ENCODE peak calls at places on chromosomes 7 and 10, in nine cellular contexts. One of them, this sample, is unnamed.

GRCh38 chr10:113169853-113170455 is 219.9 kb downstream of the TCF7L2 start:
- DNase-seq in activated CD8-positive, alpha-beta memory T cell treated with anti-CD3 and anti-CD28 coated beads for 48 hours: no peak
- DNase-seq in C1 segment of cervical spinal cord: no peak
- DNase-seq in stimulated activated CD4-positive, alpha-beta T cell treated with anti-CD3 and anti-CD28 coated beads, Interleukin-12 subunit alpha, Interleukin-12 subunit beta, amount 100 ng/mL, for 24 hours: no peak
- DNase-seq in NCI-H1930: no peak
- DNase-seq in choroid plexus epithelial cell: no peak
- DNase-seq in nephron progenitor cell: no peak
- DNase-seq in germinal center: peak; percentile 20
- DNase-seq in EH: no peak
- DNase-seq in this sample: no peak

GRCh38 chr7:101258243-101258731 is 13.4 kb upstream of the FIS1 start:
- DNase-seq in activated CD8-positive, alpha-beta memory T cell treated with anti-CD3 and anti-CD28 coated beads for 48 hours: no peak
- DNase-seq in C1 segment of cervical spinal cord: no peak
- DNase-seq in stimulated activated CD4-positive, alpha-beta T cell treated with anti-CD3 and anti-CD28 coated beads, Interleukin-12 subunit alpha, Interleukin-12 subunit beta, amount 100 ng/mL, for 24 hours: no peak
- DNase-seq in NCI-H1930: no peak
- DNase-seq in choroid plexus epithelial cell: no peak
- DNase-seq in nephron progenitor cell: no peak
- DNase-seq in germinal center: no peak
- DNase-seq in EH: peak; percentile 41
- DNase-seq in this sample: no peak

GRCh38 chr10:129849853-129850252 is 114.2 kb downstream of the EBF3 start:
- DNase-seq in activated CD8-positive, alpha-beta memory T cell treated with anti-CD3 and anti-CD28 coated beads for 48 hours: no peak
- DNase-seq in C1 segment of cervical spinal cord: no peak
- DNase-seq in stimulated activated CD4-positive, alpha-beta T cell treated with anti-CD3 and anti-CD28 coated beads, Interleukin-12 subunit alpha, Interleukin-12 subunit beta, amount 100 ng/mL, for 24 hours: no peak
- DNase-seq in NCI-H1930: no peak
- DNase-seq in choroid plexus epithelial cell: no peak
- DNase-seq in nephron progenitor cell: no peak
- DNase-seq in germinal center: no peak
- DNase-seq in EH: no peak
- DNase-seq in this sample: no peak

GRCh38 chr7:121366852-121367431 is 29.2 kb downstream of the FAM3C start:
- DNase-seq in activated CD8-positive, alpha-beta memory T cell treated with anti-CD3 and anti-CD28 coated beads for 48 hours: no peak
- DNase-seq in C1 segment of cervical spinal cord: no peak
- DNase-seq in stimulated activated CD4-positive, alpha-beta T cell treated with anti-CD3 and anti-CD28 coated beads, Interleukin-12 subunit alpha, Interleukin-12 subunit beta, amount 100 ng/mL, for 24 hours: no peak
- DNase-seq in NCI-H1930: no peak
- DNase-seq in choroid plexus epithelial cell: peak; percentile 72
- DNase-seq in nephron progenitor cell: no peak
- DNase-seq in germinal center: peak; percentile 30
- DNase-seq in EH: peak; percentile 57
- DNase-seq in this sample: no peak

GRCh38 chr7:48105045-48105444 is 16.0 kb downstream of the UPP1 start:
- DNase-seq in activated CD8-positive, alpha-beta memory T cell treated with anti-CD3 and anti-CD28 coated beads for 48 hours: no peak
- DNase-seq in C1 segment of cervical spinal cord: no peak
- DNase-seq in stimulated activated CD4-positive, alpha-beta T cell treated with anti-CD3 and anti-CD28 coated beads, Interleukin-12 subunit alpha, Interleukin-12 subunit beta, amount 100 ng/mL, for 24 hours: no peak
- DNase-seq in NCI-H1930: no peak
- DNase-seq in choroid plexus epithelial cell: no peak
- DNase-seq in nephron progenitor cell: no peak
- DNase-seq in germinal center: no peak
- DNase-seq in EH: no peak
- DNase-seq in this sample: no peak

GRCh38 chr7:1659696-1660095 is 10.4 kb upstream of the ELFN1 start:
- DNase-seq in activated CD8-positive, alpha-beta memory T cell treated with anti-CD3 and anti-CD28 coated beads for 48 hours: no peak
- DNase-seq in C1 segment of cervical spinal cord: no peak
- DNase-seq in stimulated activated CD4-positive, alpha-beta T cell treated with anti-CD3 and anti-CD28 coated beads, Interleukin-12 subunit alpha, Interleukin-12 subunit beta, amount 100 ng/mL, for 24 hours: no peak
- DNase-seq in NCI-H1930: no peak
- DNase-seq in choroid plexus epithelial cell: peak; percentile 21
- DNase-seq in nephron progenitor cell: no peak
- DNase-seq in germinal center: no peak
- DNase-seq in EH: peak; percentile 93
- DNase-seq in this sample: no peak

GRCh38 chr10:79391231-79392019 is 44.2 kb downstream of the PPIF start:
- DNase-seq in activated CD8-positive, alpha-beta memory T cell treated with anti-CD3 and anti-CD28 coated beads for 48 hours: no peak
- DNase-seq in C1 segment of cervical spinal cord: no peak
- DNase-seq in stimulated activated CD4-positive, alpha-beta T cell treated with anti-CD3 and anti-CD28 coated beads, Interleukin-12 subunit alpha, Interleukin-12 subunit beta, amount 100 ng/mL, for 24 hours: no peak
- DNase-seq in NCI-H1930: no peak
- DNase-seq in choroid plexus epithelial cell: no peak
- DNase-seq in nephron progenitor cell: no peak
- DNase-seq in germinal center: no peak
- DNase-seq in EH: peak; percentile 54
- DNase-seq in this sample: peak; percentile 40

GRCh38 chr7:24914465-24914859 is 65.5 kb downstream of the OSBPL3 start:
- DNase-seq in activated CD8-positive, alpha-beta memory T cell treated with anti-CD3 and anti-CD28 coated beads for 48 hours: no peak
- DNase-seq in C1 segment of cervical spinal cord: no peak
- DNase-seq in stimulated activated CD4-positive, alpha-beta T cell treated with anti-CD3 and anti-CD28 coated beads, Interleukin-12 subunit alpha, Interleukin-12 subunit beta, amount 100 ng/mL, for 24 hours: no peak
- DNase-seq in NCI-H1930: no peak
- DNase-seq in choroid plexus epithelial cell: no peak
- DNase-seq in nephron progenitor cell: no peak
- DNase-seq in germinal center: no peak
- DNase-seq in EH: no peak
- DNase-seq in this sample: no peak

GRCh38 chr7:149285581-149285975 is 23.6 kb downstream of the ZNF783 start:
- DNase-seq in activated CD8-positive, alpha-beta memory T cell treated with anti-CD3 and anti-CD28 coated beads for 48 hours: no peak
- DNase-seq in C1 segment of cervical spinal cord: no peak
- DNase-seq in stimulated activated CD4-positive, alpha-beta T cell treated with anti-CD3 and anti-CD28 coated beads, Interleukin-12 subunit alpha, Interleukin-12 subunit beta, amount 100 ng/mL, for 24 hours: no peak
- DNase-seq in NCI-H1930: no peak
- DNase-seq in choroid plexus epithelial cell: peak; percentile 44
- DNase-seq in nephron progenitor cell: peak; percentile 52
- DNase-seq in germinal center: no peak
- DNase-seq in EH: peak; percentile 61
- DNase-seq in this sample: no peak

GRCh38 chr7:155864271-155864985 is 52.2 kb upstream of the SHH start:
- DNase-seq in activated CD8-positive, alpha-beta memory T cell treated with anti-CD3 and anti-CD28 coated beads for 48 hours: no peak
- DNase-seq in C1 segment of cervical spinal cord: no peak
- DNase-seq in stimulated activated CD4-positive, alpha-beta T cell treated with anti-CD3 and anti-CD28 coated beads, Interleukin-12 subunit alpha, Interleukin-12 subunit beta, amount 100 ng/mL, for 24 hours: no peak
- DNase-seq in NCI-H1930: no peak
- DNase-seq in choroid plexus epithelial cell: no peak
- DNase-seq in nephron progenitor cell: no peak
- DNase-seq in germinal center: no peak
- DNase-seq in EH: no peak
- DNase-seq in this sample: no peak

GRCh38 chr7:149304006-149304405 is 42.0 kb downstream of the ZNF783 start:
- DNase-seq in activated CD8-positive, alpha-beta memory T cell treated with anti-CD3 and anti-CD28 coated beads for 48 hours: no peak
- DNase-seq in C1 segment of cervical spinal cord: no peak
- DNase-seq in stimulated activated CD4-positive, alpha-beta T cell treated with anti-CD3 and anti-CD28 coated beads, Interleukin-12 subunit alpha, Interleukin-12 subunit beta, amount 100 ng/mL, for 24 hours: no peak
- DNase-seq in NCI-H1930: no peak
- DNase-seq in choroid plexus epithelial cell: no peak
- DNase-seq in nephron progenitor cell: no peak
- DNase-seq in germinal center: no peak
- DNase-seq in EH: no peak
- DNase-seq in this sample: no peak

GRCh38 chr10:95683966-95684365 is 9.8 kb downstream of the TCTN3 start:
- DNase-seq in activated CD8-positive, alpha-beta memory T cell treated with anti-CD3 and anti-CD28 coated beads for 48 hours: no peak
- DNase-seq in C1 segment of cervical spinal cord: no peak
- DNase-seq in stimulated activated CD4-positive, alpha-beta T cell treated with anti-CD3 and anti-CD28 coated beads, Interleukin-12 subunit alpha, Interleukin-12 subunit beta, amount 100 ng/mL, for 24 hours: no peak
- DNase-seq in NCI-H1930: no peak
- DNase-seq in choroid plexus epithelial cell: no peak
- DNase-seq in nephron progenitor cell: no peak
- DNase-seq in germinal center: no peak
- DNase-seq in EH: no peak
- DNase-seq in this sample: no peak

GRCh38 chr7:3791327-3791726 is 490.3 kb downstream of the SDK1 start:
- DNase-seq in activated CD8-positive, alpha-beta memory T cell treated with anti-CD3 and anti-CD28 coated beads for 48 hours: no peak
- DNase-seq in C1 segment of cervical spinal cord: no peak
- DNase-seq in stimulated activated CD4-positive, alpha-beta T cell treated with anti-CD3 and anti-CD28 coated beads, Interleukin-12 subunit alpha, Interleukin-12 subunit beta, amount 100 ng/mL, for 24 hours: no peak
- DNase-seq in NCI-H1930: no peak
- DNase-seq in choroid plexus epithelial cell: no peak
- DNase-seq in nephron progenitor cell: no peak
- DNase-seq in germinal center: no peak
- DNase-seq in EH: no peak
- DNase-seq in this sample: no peak

GRCh38 chr7:136026209-136026608 is 49.0 kb upstream of the MTPN start:
- DNase-seq in activated CD8-positive, alpha-beta memory T cell treated with anti-CD3 and anti-CD28 coated beads for 48 hours: no peak
- DNase-seq in C1 segment of cervical spinal cord: no peak
- DNase-seq in stimulated activated CD4-positive, alpha-beta T cell treated with anti-CD3 and anti-CD28 coated beads, Interleukin-12 subunit alpha, Interleukin-12 subunit beta, amount 100 ng/mL, for 24 hours: no peak
- DNase-seq in NCI-H1930: no peak
- DNase-seq in choroid plexus epithelial cell: no peak
- DNase-seq in nephron progenitor cell: no peak
- DNase-seq in germinal center: no peak
- DNase-seq in EH: no peak
- DNase-seq in this sample: no peak

GRCh38 chr7:39754326-39755120 is 131.2 kb downstream of the RALA start:
- DNase-seq in activated CD8-positive, alpha-beta memory T cell treated with anti-CD3 and anti-CD28 coated beads for 48 hours: no peak
- DNase-seq in C1 segment of cervical spinal cord: no peak
- DNase-seq in stimulated activated CD4-positive, alpha-beta T cell treated with anti-CD3 and anti-CD28 coated beads, Interleukin-12 subunit alpha, Interleukin-12 subunit beta, amount 100 ng/mL, for 24 hours: no peak
- DNase-seq in NCI-H1930: no peak
- DNase-seq in choroid plexus epithelial cell: peak; percentile 42
- DNase-seq in nephron progenitor cell: peak; percentile 38
- DNase-seq in germinal center: no peak
- DNase-seq in EH: peak; percentile 83
- DNase-seq in this sample: no peak

GRCh38 chr7:22109761-22110160 is 164.1 kb upstream of the CDCA7L start:
- DNase-seq in activated CD8-positive, alpha-beta memory T cell treated with anti-CD3 and anti-CD28 coated beads for 48 hours: no peak
- DNase-seq in C1 segment of cervical spinal cord: peak; percentile 41
- DNase-seq in stimulated activated CD4-positive, alpha-beta T cell treated with anti-CD3 and anti-CD28 coated beads, Interleukin-12 subunit alpha, Interleukin-12 subunit beta, amount 100 ng/mL, for 24 hours: no peak
- DNase-seq in NCI-H1930: no peak
- DNase-seq in choroid plexus epithelial cell: peak; percentile 72
- DNase-seq in nephron progenitor cell: peak; percentile 48
- DNase-seq in germinal center: no peak
- DNase-seq in EH: peak; percentile 36
- DNase-seq in this sample: no peak

GRCh38 chr10:31581741-31582323 is 262.8 kb downstream of the ZEB1 start:
- DNase-seq in activated CD8-positive, alpha-beta memory T cell treated with anti-CD3 and anti-CD28 coated beads for 48 hours: no peak
- DNase-seq in C1 segment of cervical spinal cord: no peak
- DNase-seq in stimulated activated CD4-positive, alpha-beta T cell treated with anti-CD3 and anti-CD28 coated beads, Interleukin-12 subunit alpha, Interleukin-12 subunit beta, amount 100 ng/mL, for 24 hours: no peak
- DNase-seq in NCI-H1930: no peak
- DNase-seq in choroid plexus epithelial cell: no peak
- DNase-seq in nephron progenitor cell: no peak
- DNase-seq in germinal center: no peak
- DNase-seq in EH: no peak
- DNase-seq in this sample: no peak

GRCh38 chr7:51606601-51607154 is 290.1 kb upstream of the COBL start:
- DNase-seq in activated CD8-positive, alpha-beta memory T cell treated with anti-CD3 and anti-CD28 coated beads for 48 hours: no peak
- DNase-seq in C1 segment of cervical spinal cord: no peak
- DNase-seq in stimulated activated CD4-positive, alpha-beta T cell treated with anti-CD3 and anti-CD28 coated beads, Interleukin-12 subunit alpha, Interleukin-12 subunit beta, amount 100 ng/mL, for 24 hours: no peak
- DNase-seq in NCI-H1930: no peak
- DNase-seq in choroid plexus epithelial cell: no peak
- DNase-seq in nephron progenitor cell: no peak
- DNase-seq in germinal center: no peak
- DNase-seq in EH: no peak
- DNase-seq in this sample: no peak

GRCh38 chr10:28087675-28088351 is 88.9 kb upstream of the ODAD2 start:
- DNase-seq in activated CD8-positive, alpha-beta memory T cell treated with anti-CD3 and anti-CD28 coated beads for 48 hours: no peak
- DNase-seq in C1 segment of cervical spinal cord: no peak
- DNase-seq in stimulated activated CD4-positive, alpha-beta T cell treated with anti-CD3 and anti-CD28 coated beads, Interleukin-12 subunit alpha, Interleukin-12 subunit beta, amount 100 ng/mL, for 24 hours: no peak
- DNase-seq in NCI-H1930: no peak
- DNase-seq in choroid plexus epithelial cell: peak; percentile 93
- DNase-seq in nephron progenitor cell: no peak
- DNase-seq in germinal center: no peak
- DNase-seq in EH: peak; percentile 78
- DNase-seq in this sample: no peak

GRCh38 chr7:72391821-72392377 is 20.2 kb downstream of the CALN1 start:
- DNase-seq in activated CD8-positive, alpha-beta memory T cell treated with anti-CD3 and anti-CD28 coated beads for 48 hours: no peak
- DNase-seq in C1 segment of cervical spinal cord: no peak
- DNase-seq in stimulated activated CD4-positive, alpha-beta T cell treated with anti-CD3 and anti-CD28 coated beads, Interleukin-12 subunit alpha, Interleukin-12 subunit beta, amount 100 ng/mL, for 24 hours: no peak
- DNase-seq in NCI-H1930: no peak
- DNase-seq in choroid plexus epithelial cell: no peak
- DNase-seq in nephron progenitor cell: no peak
- DNase-seq in germinal center: no peak
- DNase-seq in EH: no peak
- DNase-seq in this sample: no peak

GRCh38 chr7:158447206-158448171 is 140.1 kb downstream of the PTPRN2 start:
- DNase-seq in activated CD8-positive, alpha-beta memory T cell treated with anti-CD3 and anti-CD28 coated beads for 48 hours: no peak
- DNase-seq in C1 segment of cervical spinal cord: no peak
- DNase-seq in stimulated activated CD4-positive, alpha-beta T cell treated with anti-CD3 and anti-CD28 coated beads, Interleukin-12 subunit alpha, Interleukin-12 subunit beta, amount 100 ng/mL, for 24 hours: no peak
- DNase-seq in NCI-H1930: no peak
- DNase-seq in choroid plexus epithelial cell: no peak
- DNase-seq in nephron progenitor cell: no peak
- DNase-seq in germinal center: no peak
- DNase-seq in EH: no peak
- DNase-seq in this sample: no peak

GRCh38 chr10:72274213-72274729 is 547 bp downstream of the DDIT4 start:
- DNase-seq in activated CD8-positive, alpha-beta memory T cell treated with anti-CD3 and anti-CD28 coated beads for 48 hours: no peak
- DNase-seq in C1 segment of cervical spinal cord: peak; percentile 77
- DNase-seq in stimulated activated CD4-positive, alpha-beta T cell treated with anti-CD3 and anti-CD28 coated beads, Interleukin-12 subunit alpha, Interleukin-12 subunit beta, amount 100 ng/mL, for 24 hours: no peak
- DNase-seq in NCI-H1930: no peak
- DNase-seq in choroid plexus epithelial cell: peak; percentile 83
- DNase-seq in nephron progenitor cell: peak; percentile 55
- DNase-seq in germinal center: no peak
- DNase-seq in EH: no peak
- DNase-seq in this sample: no peak